ENCODE peak calls at places on chromosomes 12 and 14, in seven cellular contexts. X is suprapubic skin, F is HL-60, R is H1, Z is transverse colon, Y is stomach, I is GM12892. Q is an unnamed sample.

GRCh38 chr12:78568326-78569020 is 296.1 kb upstream of the SYT1 start:
- DNase-seq in X (no peak), Y (no peak), R (no peak), I (no peak), F (no peak), Z (no peak), Q (no peak)

GRCh38 chr12:12718382-12718761 is 1.2 kb downstream of the CDKN1B start:
- DNase-seq in Z (no peak), X (no peak), R (no peak), Y (no peak), I (no peak), F (no peak), Q (no peak)

GRCh38 chr12:49301759-49302158 is 6.8 kb downstream of the PRPH start:
- DNase-seq in F (no peak), Y (no peak), I (no peak), Z (no peak), X (no peak), R (no peak), Q (no peak)

GRCh38 chr12:31353730-31354708 is 28.1 kb upstream of the SINHCAF start:
- DNase-seq in F (peak), I (no peak), Y (no peak), X (no peak), R (no peak), Z (no peak), Q (peak)

GRCh38 chr14:103905861-103906456 is 22.3 kb upstream of the TDRD9 start:
- DNase-seq in X (no peak), Z (no peak), I (no peak), F (peak), R (peak), Y (no peak), Q (no peak)

GRCh38 chr14:67240168-67240932 is 885 bp upstream of the PALS1 start:
- DNase-seq in Y (peak), Z (peak), X (peak), R (peak), F (peak), I (no peak), Q (peak)

GRCh38 chr14:21924479-21924878 is 250.9 kb upstream of the OR4E1 start:
- DNase-seq in I (no peak), X (no peak), Z (peak), F (peak), R (no peak), Y (no peak), Q (no peak)

GRCh38 chr14:79584679-79585078 is 626.6 kb downstream of the DIO2 start:
- DNase-seq in Y (no peak), Z (no peak), F (no peak), I (no peak), R (no peak), X (no peak), Q (no peak)

GRCh38 chr12:123705935-123706334 is 6.2 kb upstream of the ATP6V0A2 start:
- DNase-seq in Z (no peak), Y (no peak), F (no peak), X (no peak), I (no peak), R (no peak), Q (no peak)

GRCh38 chr12:5232826-5233500 is 189.3 kb downstream of the KCNA5 start:
- DNase-seq in X (no peak), I (no peak), R (no peak), F (no peak), Z (no peak), Y (no peak), Q (no peak)

GRCh38 chr14:73143003-73143402 is 6.7 kb downstream of the PSEN1 start:
- DNase-seq in R (no peak), F (no peak), Y (no peak), X (no peak), I (no peak), Z (no peak), Q (no peak)

GRCh38 chr12:99911967-99912366 is 72.8 kb downstream of the ANKS1B start:
- DNase-seq in X (no peak), Y (no peak), F (no peak), Z (no peak), R (no peak), I (no peak), Q (no peak)

GRCh38 chr12:99910342-99910741 is 74.4 kb downstream of the ANKS1B start:
- DNase-seq in I (no peak), Y (no peak), R (no peak), F (no peak), Z (no peak), X (no peak), Q (no peak)

GRCh38 chr12:99914206-99914605 is 70.5 kb downstream of the ANKS1B start:
- DNase-seq in R (no peak), F (no peak), Z (no peak), Y (no peak), X (no peak), I (no peak), Q (no peak)

GRCh38 chr12:99907210-99907609 is 77.5 kb downstream of the ANKS1B start:
- DNase-seq in I (no peak), Y (no peak), F (no peak), X (no peak), R (no peak), Z (no peak), Q (no peak)

GRCh38 chr12:99911076-99911475 is 73.7 kb downstream of the ANKS1B start:
- DNase-seq in Y (no peak), Z (no peak), F (no peak), X (no peak), R (no peak), I (no peak), Q (no peak)
- TF ChIP-seq POLR2AphosphoS5 in Y (no peak), Z (peak), F (no peak), X (no peak), R (no peak), I (no peak), Q (no peak)

GRCh38 chr12:55624056-55624455 is 12.6 kb upstream of the OR10P1 start:
- DNase-seq in R (no peak), F (no peak), Y (no peak), Z (no peak), I (no peak), X (no peak), Q (no peak)

GRCh38 chr12:55614764-55615163 is 21.9 kb upstream of the OR10P1 start:
- DNase-seq in F (no peak), Y (no peak), I (no peak), R (no peak), X (no peak), Z (no peak), Q (no peak)

GRCh38 chr12:55619352-55620138 is 17.1 kb upstream of the OR10P1 start:
- DNase-seq in F (peak), R (peak), Z (peak), X (no peak), I (peak), Y (no peak), Q (peak)
- TF ChIP-seq POLR2AphosphoS5 in F (no peak), R (no peak), Z (no peak), X (no peak), I (no peak), Y (no peak), Q (peak)

GRCh38 chr12:65659681-65660080 is 164.6 kb upstream of the HMGA2 start:
- DNase-seq in X (no peak), F (no peak), Z (no peak), I (no peak), R (no peak), Y (no peak), Q (no peak)

GRCh38 chr12:65656904-65657351 is 167.4 kb upstream of the HMGA2 start:
- DNase-seq in R (no peak), I (no peak), Y (no peak), Z (no peak), F (no peak), X (no peak), Q (no peak)

GRCh38 chr12:65658360-65658759 is 165.9 kb upstream of the HMGA2 start:
- DNase-seq in X (no peak), I (no peak), Z (no peak), Y (no peak), R (no peak), F (no peak), Q (no peak)

GRCh38 chr12:65656156-65656885 is 168.0 kb upstream of the HMGA2 start:
- DNase-seq in R (no peak), X (no peak), Z (no peak), F (no peak), Y (no peak), I (no peak), Q (no peak)

GRCh38 chr12:65657635-65658034 is 166.6 kb upstream of the HMGA2 start:
- DNase-seq in R (no peak), I (no peak), X (no peak), Y (no peak), Z (no peak), F (no peak), Q (no peak)
- TF ChIP-seq POLR2AphosphoS5 in R (no peak), I (no peak), X (no peak), Y (no peak), Z (no peak), F (no peak), Q (no peak)

GRCh38 chr12:121130866-121131373 is 1.8 kb upstream of the P2RX7 start:
- DNase-seq in Z (no peak), Y (no peak), F (no peak), R (no peak), X (no peak), I (no peak), Q (no peak)

GRCh38 chr12:121131941-121132341 is 735 bp upstream of the P2RX7 start:
- DNase-seq in I (no peak), F (no peak), R (no peak), X (no peak), Z (no peak), Y (no peak), Q (no peak)

GRCh38 chr12:121133838-121134237 is 1.2 kb downstream of the P2RX7 start:
- DNase-seq in R (no peak), I (no peak), X (no peak), F (no peak), Z (no peak), Y (no peak), Q (no peak)

GRCh38 chr12:121135320-121135719 is 2.6 kb downstream of the P2RX7 start:
- DNase-seq in F (no peak), X (no peak), R (no peak), I (no peak), Z (no peak), Y (no peak), Q (no peak)

GRCh38 chr12:121132601-121133481 is at the start of gene P2RX7:
- DNase-seq in R (peak), Z (peak), I (peak), F (peak), Y (peak), X (peak), Q (peak)
- TF ChIP-seq POLR2AphosphoS5 in R (no peak), Z (no peak), I (no peak), F (peak), Y (no peak), X (peak), Q (peak)

DNA sequence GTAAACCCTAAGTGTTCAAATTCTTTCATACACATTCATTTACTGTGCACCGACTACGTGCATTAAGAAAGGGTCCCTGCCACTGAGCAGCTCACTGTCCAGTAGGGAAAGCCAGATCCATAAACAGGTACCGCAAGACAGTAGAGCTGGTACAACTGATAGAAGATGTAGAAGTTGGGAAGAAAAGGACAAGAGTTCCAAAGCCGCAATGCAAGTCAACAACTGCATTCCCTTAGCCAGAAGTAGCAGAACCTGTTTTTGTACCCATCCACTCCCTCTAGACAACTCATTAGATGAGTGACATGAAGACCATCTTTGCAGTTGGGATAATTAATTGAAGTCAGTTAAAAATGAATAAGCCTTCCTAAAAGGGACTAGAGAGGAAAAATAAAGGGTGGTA is 1.3 kb downstream of the SENP1 start:
- DNase-seq in Z (no peak), F (no peak), R (no peak), Y (no peak), X (no peak), I (no peak), Q (no peak)
- TF ChIP-seq POLR2AphosphoS5 in Z (no peak), F (no peak), R (no peak), Y (no peak), X (no peak), I (no peak), Q (no peak)

GRCh38 chr14:49617846-49618519 is 2.4 kb downstream of the RPL36AL start:
- DNase-seq in Y (no peak), I (no peak), X (no peak), F (no peak), Z (no peak), R (no peak), Q (no peak)
- TF ChIP-seq POLR2AphosphoS5 in Y (no peak), I (peak), X (no peak), F (no peak), Z (no peak), R (no peak), Q (no peak)

GRCh38 chr12:112107728-112108447 is 695 bp downstream of the NAA25 start:
- DNase-seq in Z (peak), Y (no peak), I (no peak), X (peak), R (no peak), F (peak), Q (no peak)
- TF ChIP-seq POLR2AphosphoS5 in Z (no peak), Y (no peak), I (no peak), X (no peak), R (no peak), F (peak), Q (no peak)

GRCh38 chr14:74979442-74980397 is 23.0 kb upstream of the EIF2B2 start:
- DNase-seq in F (no peak), Z (no peak), Y (no peak), X (peak), I (no peak), R (peak), Q (peak)

GRCh38 chr14:74980398-74980745 is 22.3 kb upstream of the EIF2B2 start:
- DNase-seq in Y (no peak), R (no peak), I (no peak), Z (no peak), X (peak), F (no peak), Q (no peak)

GRCh38 chr14:74977901-74978385 is 22.5 kb upstream of the PGF start:
- DNase-seq in I (no peak), Y (no peak), F (no peak), Z (no peak), X (no peak), R (no peak), Q (no peak)

GRCh38 chr14:74978416-74978947 is 23.1 kb upstream of the PGF start:
- DNase-seq in R (no peak), F (no peak), X (peak), Y (no peak), Z (no peak), I (no peak), Q (no peak)

GRCh38 chr14:74979029-74979428 is 23.6 kb upstream of the PGF start:
- DNase-seq in I (no peak), F (no peak), Y (no peak), R (no peak), X (no peak), Z (no peak), Q (no peak)
- TF ChIP-seq POLR2AphosphoS5 in I (no peak), F (no peak), Y (no peak), R (no peak), X (no peak), Z (no peak), Q (no peak)

GRCh38 chr14:99191663-99192621 is 80.1 kb downstream of the BCL11B start:
- DNase-seq in F (no peak), X (no peak), I (no peak), Y (peak), R (no peak), Z (peak), Q (peak)
- TF ChIP-seq POLR2AphosphoS5 in F (no peak), X (no peak), I (no peak), Y (peak), R (no peak), Z (peak), Q (peak)

GRCh38 chr14:99271288-99271941 is 582 bp downstream of the BCL11B start:
- DNase-seq in X (peak), Z (no peak), I (no peak), Y (no peak), R (no peak), F (no peak), Q (no peak)

GRCh38 chr14:99270491-99271287 is 1.3 kb downstream of the BCL11B start:
- DNase-seq in Y (no peak), R (peak), Z (no peak), X (peak), I (no peak), F (no peak), Q (no peak)

GRCh38 chr14:99273025-99273723 is 1.2 kb upstream of the BCL11B start:
- DNase-seq in X (peak), F (no peak), Z (peak), I (no peak), Y (peak), R (peak), Q (no peak)

GRCh38 chr14:99272669-99273024 is 650 bp upstream of the BCL11B start:
- DNase-seq in X (no peak), R (no peak), F (no peak), Y (no peak), Z (no peak), I (no peak), Q (no peak)

GRCh38 chr14:99271951-99272668 is at the start of gene BCL11B:
- DNase-seq in X (peak), R (peak), Z (peak), I (no peak), Y (peak), F (peak), Q (peak)
- TF ChIP-seq POLR2AphosphoS5 in X (no peak), R (no peak), Z (peak), I (no peak), Y (peak), F (no peak), Q (peak)

Q was measured in prostate gland.